ENCODE peak calls at places on chromosomes 13 and 19, in five cellular contexts. One of them, this sample, is unnamed.

GRCh38 chr13:46211116-46211515 is 612 bp upstream of the LRRC63 start:
- DNase-seq in heart right ventricle: no peak
- DNase-seq in uterus: no peak
- DNase-seq in T-helper 9 cell: peak; percentile 16
- DNase-seq in hypothalamus: no peak
- DNase-seq in this sample: no peak

GRCh38 chr13:114063545-114064515 is 68.6 kb downstream of the RASA3 start:
- DNase-seq in heart right ventricle: peak; percentile 34
- DNase-seq in uterus: peak; percentile 76
- DNase-seq in T-helper 9 cell: no peak
- DNase-seq in hypothalamus: no peak
- DNase-seq in this sample: peak; percentile 85

GRCh38 chr13:38575427-38575826 is 111.5 kb upstream of the FREM2 start:
- DNase-seq in heart right ventricle: no peak
- DNase-seq in uterus: no peak
- DNase-seq in T-helper 9 cell: no peak
- DNase-seq in hypothalamus: no peak
- DNase-seq in this sample: no peak

GRCh38 chr13:97460004-97460756 is 26.2 kb downstream of the RAP2A start:
- DNase-seq in heart right ventricle: no peak
- DNase-seq in uterus: no peak
- DNase-seq in T-helper 9 cell: no peak
- DNase-seq in hypothalamus: no peak
- DNase-seq in this sample: no peak

GRCh38 chr13:41056194-41056593 is 5.1 kb upstream of the WBP4 start:
- DNase-seq in heart right ventricle: no peak
- DNase-seq in uterus: no peak
- DNase-seq in T-helper 9 cell: no peak
- DNase-seq in hypothalamus: no peak
- DNase-seq in this sample: no peak

GRCh38 chr13:97133554-97133953 is 88.6 kb upstream of the MBNL2 start:
- DNase-seq in heart right ventricle: no peak
- DNase-seq in uterus: no peak
- DNase-seq in T-helper 9 cell: no peak
- DNase-seq in hypothalamus: no peak
- DNase-seq in this sample: no peak

GRCh38 chr13:24341439-24341838 is 32.1 kb downstream of the C1QTNF9 start:
- DNase-seq in heart right ventricle: no peak
- DNase-seq in uterus: no peak
- DNase-seq in T-helper 9 cell: no peak
- DNase-seq in hypothalamus: no peak
- DNase-seq in this sample: no peak

GRCh38 chr13:102642475-102642874 is 45.7 kb downstream of the TPP2 start:
- DNase-seq in heart right ventricle: peak; percentile 54
- DNase-seq in uterus: peak; percentile 20
- DNase-seq in T-helper 9 cell: no peak
- DNase-seq in hypothalamus: peak; percentile 0
- DNase-seq in this sample: peak; percentile 62

GRCh38 chr19:10691883-10692282 is 9.4 kb upstream of the QTRT1 start:
- DNase-seq in heart right ventricle: no peak
- DNase-seq in uterus: no peak
- DNase-seq in T-helper 9 cell: no peak
- DNase-seq in hypothalamus: no peak
- DNase-seq in this sample: no peak

GRCh38 chr19:50957587-50957986 is 4.7 kb upstream of the KLK5 start:
- DNase-seq in heart right ventricle: no peak
- DNase-seq in uterus: no peak
- DNase-seq in T-helper 9 cell: no peak
- DNase-seq in hypothalamus: no peak
- DNase-seq in this sample: no peak

GRCh38 chr13:24717217-24717616 is 37.0 kb downstream of the ATP12A start:
- DNase-seq in heart right ventricle: no peak
- DNase-seq in uterus: no peak
- DNase-seq in T-helper 9 cell: no peak
- DNase-seq in hypothalamus: no peak
- DNase-seq in this sample: no peak

GRCh38 chr13:50485979-50486935 is 357.2 kb downstream of the DLEU7 start:
- DNase-seq in heart right ventricle: no peak
- DNase-seq in uterus: no peak
- DNase-seq in T-helper 9 cell: no peak
- DNase-seq in hypothalamus: no peak
- DNase-seq in this sample: no peak

GRCh38 chr19:14091086-14091884 is 734 bp upstream of the SAMD1 start:
- DNase-seq in heart right ventricle: peak; percentile 56
- DNase-seq in uterus: peak; percentile 80
- DNase-seq in T-helper 9 cell: peak; percentile 40
- DNase-seq in hypothalamus: peak; percentile 80
- DNase-seq in this sample: no peak

GRCh38 chr13:29849071-29849541 is 1.3 kb downstream of the UBL3 start:
- DNase-seq in heart right ventricle: peak; percentile 8
- DNase-seq in uterus: no peak
- DNase-seq in T-helper 9 cell: no peak
- DNase-seq in hypothalamus: peak; percentile 12
- DNase-seq in this sample: no peak

GRCh38 chr13:35723820-35724219 is 247.3 kb upstream of the MAB21L1 start:
- DNase-seq in heart right ventricle: peak; percentile 48
- DNase-seq in uterus: no peak
- DNase-seq in T-helper 9 cell: no peak
- DNase-seq in hypothalamus: no peak
- DNase-seq in this sample: peak; percentile 72

GRCh38 chr19:5046339-5047039 is 77.6 kb downstream of the KDM4B start:
- DNase-seq in heart right ventricle: no peak
- DNase-seq in uterus: no peak
- DNase-seq in T-helper 9 cell: no peak
- DNase-seq in hypothalamus: no peak
- DNase-seq in this sample: no peak

GRCh38 chr13:43874512-43875092 is 4.9 kb downstream of the CCDC122 start:
- DNase-seq in heart right ventricle: no peak
- DNase-seq in uterus: no peak
- DNase-seq in T-helper 9 cell: no peak
- DNase-seq in hypothalamus: no peak
- DNase-seq in this sample: no peak

GRCh38 chr13:93882086-93882651 is 597.3 kb downstream of the DCT start:
- DNase-seq in heart right ventricle: no peak
- DNase-seq in uterus: no peak
- DNase-seq in T-helper 9 cell: no peak
- DNase-seq in hypothalamus: no peak
- DNase-seq in this sample: no peak

GRCh38 chr19:52991484-52991883 is 22.2 kb upstream of the ERVV-1 start:
- DNase-seq in heart right ventricle: no peak
- DNase-seq in uterus: no peak
- DNase-seq in T-helper 9 cell: no peak
- DNase-seq in hypothalamus: no peak
- DNase-seq in this sample: no peak

GRCh38 chr13:102768914-102769313 is 4.7 kb downstream of the TEX30 start:
- DNase-seq in heart right ventricle: no peak
- DNase-seq in uterus: no peak
- DNase-seq in T-helper 9 cell: no peak
- DNase-seq in hypothalamus: no peak
- DNase-seq in this sample: no peak

GRCh38 chr19:11191273-11191755 is 6.0 kb downstream of the KANK2 start:
- DNase-seq in heart right ventricle: peak; percentile 72
- DNase-seq in uterus: peak; percentile 68
- DNase-seq in T-helper 9 cell: no peak
- DNase-seq in hypothalamus: no peak
- DNase-seq in this sample: peak; percentile 95

GRCh38 chr13:77544365-77544764 is 8.9 kb downstream of the SCEL start:
- DNase-seq in heart right ventricle: peak; percentile 84
- DNase-seq in uterus: peak; percentile 51
- DNase-seq in T-helper 9 cell: no peak
- DNase-seq in hypothalamus: peak; percentile 15
- DNase-seq in this sample: peak; percentile 72

GRCh38 chr13:64758520-64758919 is 2471.6 kb downstream of the PCDH9 start:
- DNase-seq in heart right ventricle: no peak
- DNase-seq in uterus: no peak
- DNase-seq in T-helper 9 cell: no peak
- DNase-seq in hypothalamus: no peak
- DNase-seq in this sample: no peak

GRCh38 chr13:49782784-49783183 is 9.7 kb downstream of the KPNA3 start:
- DNase-seq in heart right ventricle: no peak
- DNase-seq in uterus: no peak
- DNase-seq in T-helper 9 cell: no peak
- DNase-seq in hypothalamus: no peak
- DNase-seq in this sample: no peak

GRCh38 chr19:18650048-18650435 is 13.2 kb downstream of the KLHL26 start:
- DNase-seq in heart right ventricle: peak; percentile 79
- DNase-seq in uterus: peak; percentile 61
- DNase-seq in T-helper 9 cell: no peak
- DNase-seq in hypothalamus: no peak
- DNase-seq in this sample: peak; percentile 92

GRCh38 chr19:7904074-7905020 is 670 bp downstream of the MAP2K7 start:
- DNase-seq in heart right ventricle: no peak
- DNase-seq in uterus: peak; percentile 72
- DNase-seq in T-helper 9 cell: peak; percentile 73
- DNase-seq in hypothalamus: peak; percentile 51
- DNase-seq in this sample: no peak

GRCh38 chr13:48843630-48844380 is 131.9 kb upstream of the FNDC3A start:
- DNase-seq in heart right ventricle: no peak
- DNase-seq in uterus: no peak
- DNase-seq in T-helper 9 cell: no peak
- DNase-seq in hypothalamus: no peak
- DNase-seq in this sample: no peak

GRCh38 chr19:3250675-3251074 is 26.2 kb downstream of the CELF5 start:
- DNase-seq in heart right ventricle: no peak
- DNase-seq in uterus: no peak
- DNase-seq in T-helper 9 cell: peak; percentile 29
- DNase-seq in hypothalamus: no peak
- DNase-seq in this sample: no peak

GRCh38 chr13:47437411-47437810 is 540.6 kb upstream of the HTR2A start:
- DNase-seq in heart right ventricle: no peak
- DNase-seq in uterus: no peak
- DNase-seq in T-helper 9 cell: no peak
- DNase-seq in hypothalamus: no peak
- DNase-seq in this sample: no peak

GRCh38 chr13:113926951-113927660 is 46.8 kb downstream of the C13orf46 start:
- DNase-seq in heart right ventricle: no peak
- DNase-seq in uterus: peak; percentile 42
- DNase-seq in T-helper 9 cell: no peak
- DNase-seq in hypothalamus: no peak
- DNase-seq in this sample: no peak

GRCh38 chr19:51710163-51710562 is 13.6 kb downstream of the HAS1 start:
- DNase-seq in heart right ventricle: no peak
- DNase-seq in uterus: no peak
- DNase-seq in T-helper 9 cell: no peak
- DNase-seq in hypothalamus: no peak
- DNase-seq in this sample: no peak

GRCh38 chr19:46976845-46977320 is 42.8 kb upstream of the NPAS1 start:
- DNase-seq in heart right ventricle: no peak
- DNase-seq in uterus: peak; percentile 52
- DNase-seq in T-helper 9 cell: no peak
- DNase-seq in hypothalamus: no peak
- DNase-seq in this sample: peak; percentile 80

GRCh38 chr19:19461671-19462622 is 53.4 kb downstream of the TSSK6 start:
- DNase-seq in heart right ventricle: peak; percentile 64
- DNase-seq in uterus: peak; percentile 57
- DNase-seq in T-helper 9 cell: no peak
- DNase-seq in hypothalamus: peak; percentile 41
- DNase-seq in this sample: peak; percentile 63

GRCh38 chr13:18944501-18945068 is 237.0 kb downstream of the TUBA3C start:
- DNase-seq in heart right ventricle: no peak
- DNase-seq in uterus: no peak
- DNase-seq in T-helper 9 cell: no peak
- DNase-seq in hypothalamus: no peak
- DNase-seq in this sample: no peak

GRCh38 chr19:46016426-46017094 is 6.3 kb downstream of the PGLYRP1 start:
- DNase-seq in heart right ventricle: peak; percentile 80
- DNase-seq in uterus: peak; percentile 82
- DNase-seq in T-helper 9 cell: peak; percentile 81
- DNase-seq in hypothalamus: peak; percentile 73
- DNase-seq in this sample: peak; percentile 67

GRCh38 chr13:28324181-28324789 is 170.6 kb downstream of the FLT1 start:
- DNase-seq in heart right ventricle: peak; percentile 81
- DNase-seq in uterus: peak; percentile 18
- DNase-seq in T-helper 9 cell: peak; percentile 18
- DNase-seq in hypothalamus: peak; percentile 2
- DNase-seq in this sample: peak; percentile 69

GRCh38 chr13:72645521-72645920 is 81.9 kb downstream of the MZT1 start:
- DNase-seq in heart right ventricle: no peak
- DNase-seq in uterus: no peak
- DNase-seq in T-helper 9 cell: no peak
- DNase-seq in hypothalamus: no peak
- DNase-seq in this sample: no peak

GRCh38 chr13:84400711-84401110 is 518.4 kb upstream of the SLITRK1 start:
- DNase-seq in heart right ventricle: no peak
- DNase-seq in uterus: no peak
- DNase-seq in T-helper 9 cell: no peak
- DNase-seq in hypothalamus: no peak
- DNase-seq in this sample: no peak

GRCh38 chr13:60398949-60399589 is 2.0 kb downstream of the TDRD3 start:
- DNase-seq in heart right ventricle: no peak
- DNase-seq in uterus: no peak
- DNase-seq in T-helper 9 cell: no peak
- DNase-seq in hypothalamus: no peak
- DNase-seq in this sample: no peak